ENCODE peak calls at places on chromosomes 3 and 15, in six cellular contexts. K is IMR-90, C is A549, X is upper lobe of right lung, D is upper lobe of left lung, L is H1. P is an unnamed sample.

GRCh38 chr15:42147431-42147735 is 9.1 kb downstream of the PLA2G4F start:
- DNase-seq in K (no peak), C (no peak), X (peak; percentile 53), D (no peak), L (no peak), P (no peak)

GRCh38 chr15:82536409-82537350 is 3.6 kb downstream of the RPS17 start:
- DNase-seq in K (no peak), C (no peak), X (no peak), D (no peak), L (no peak), P (no peak)

GRCh38 chr3:148211725-148212124 is 486.0 kb upstream of the AGTR1 start:
- DNase-seq in K (peak; percentile 17), C (no peak), X (no peak), D (no peak), L (no peak), P (no peak)

GRCh38 chr15:31271224-31271635 is 55.4 kb upstream of the KLF13 start:
- DNase-seq in K (no peak), C (no peak), X (no peak), D (no peak), L (no peak), P (no peak)

GRCh38 chr15:85825719-85826118 is 31.0 kb upstream of the KLHL25 start:
- DNase-seq in K (no peak), C (no peak), X (no peak), D (no peak), L (no peak), P (no peak)

GRCh38 chr15:31200735-31201151 is 99.2 kb upstream of the TRPM1 start:
- DNase-seq in K (peak; percentile 39), C (peak; percentile 66), X (peak; percentile 92), D (peak; percentile 79), L (no peak), P (peak; percentile 88)

GRCh38 chr3:66572938-66573710 is 72.3 kb upstream of the LRIG1 start:
- DNase-seq in K (no peak), C (peak; percentile 5), X (no peak), D (no peak), L (peak; percentile 70), P (no peak)

GRCh38 chr3:100825574-100825973 is 116.3 kb downstream of the TFG start:
- DNase-seq in K (no peak), C (no peak), X (no peak), D (no peak), L (no peak), P (no peak)

GRCh38 chr3:125694761-125695294 is 99.5 kb upstream of the OSBPL11 start:
- DNase-seq in K (no peak), C (no peak), X (no peak), D (no peak), L (no peak), P (no peak)

GRCh38 chr3:10284496-10284895 is 8.3 kb downstream of the GHRL start:
- DNase-seq in K (no peak), C (no peak), X (no peak), D (no peak), L (no peak), P (no peak)

GRCh38 chr3:115042351-115042750 is 104.7 kb downstream of the ZBTB20 start:
- DNase-seq in K (peak; percentile 4), C (no peak), X (no peak), D (no peak), L (no peak), P (no peak)

GRCh38 chr3:151379083-151379734 is 5.3 kb downstream of the P2RY12 start:
- DNase-seq in K (no peak), C (peak; percentile 15), X (no peak), D (no peak), L (no peak), P (no peak)

GRCh38 chr3:177191108-177191779 is 6.0 kb downstream of the TBL1XR1 start:
- DNase-seq in K (no peak), C (no peak), X (no peak), D (no peak), L (no peak), P (no peak)

GRCh38 chr3:70774641-70775040 is 462.2 kb upstream of the MDFIC2 start:
- DNase-seq in K (peak; percentile 12), C (no peak), X (no peak), D (no peak), L (no peak), P (no peak)

GRCh38 chr3:99175276-99175801 is 273.8 kb upstream of the DCBLD2 start:
- DNase-seq in K (no peak), C (no peak), X (no peak), D (no peak), L (no peak), P (no peak)

GRCh38 chr3:86695752-86696151 is 295.2 kb downstream of the VGLL3 start:
- DNase-seq in K (no peak), C (no peak), X (no peak), D (no peak), L (no peak), P (no peak)

GRCh38 chr3:112974894-112975293 is at the start of gene CD200R1:
- DNase-seq in K (no peak), C (no peak), X (no peak), D (no peak), L (no peak), P (no peak)

GRCh38 chr3:88809993-88810392 is 297.4 kb upstream of the EPHA3 start:
- DNase-seq in K (peak; percentile 35), C (no peak), X (no peak), D (no peak), L (no peak), P (no peak)

GRCh38 chr3:20564966-20565365 is 379.0 kb upstream of the SGO1 start:
- DNase-seq in K (no peak), C (no peak), X (no peak), D (no peak), L (no peak), P (no peak)

GRCh38 chr15:79919090-79919748 is 22.4 kb upstream of the MTHFS start:
- DNase-seq in K (no peak), C (no peak), X (no peak), D (no peak), L (no peak), P (no peak)

GRCh38 chr3:89851974-89852621 is 744.7 kb downstream of the EPHA3 start:
- DNase-seq in K (peak; percentile 14), C (no peak), X (no peak), D (no peak), L (peak; percentile 63), P (no peak)

GRCh38 chr15:34366271-34367043 is 539 bp downstream of the LPCAT4 start:
- DNase-seq in K (peak; percentile 36), C (peak; percentile 85), X (peak; percentile 82), D (peak; percentile 76), L (peak; percentile 78), P (peak; percentile 73)

GRCh38 chr15:85750319-85750806 is 44.4 kb downstream of the KLHL25 start:
- DNase-seq in K (peak; percentile 8), C (no peak), X (peak; percentile 72), D (peak; percentile 56), L (no peak), P (no peak)

GRCh38 chr3:138824114-138824506 is 10.6 kb downstream of the PIK3CB start:
- DNase-seq in K (no peak), C (no peak), X (no peak), D (no peak), L (no peak), P (no peak)

GRCh38 chr3:187016639-187017345 is 86.5 kb downstream of the ST6GAL1 start:
- DNase-seq in K (peak; percentile 11), C (no peak), X (no peak), D (no peak), L (no peak), P (no peak)

GRCh38 chr3:24502690-24503089 is 8.0 kb upstream of the THRB start:
- DNase-seq in K (no peak), C (no peak), X (no peak), D (no peak), L (no peak), P (no peak)

GRCh38 chr15:40064231-40064894 is 25.4 kb upstream of the SRP14 start:
- DNase-seq in K (peak; percentile 73), C (no peak), X (no peak), D (no peak), L (no peak), P (no peak)

GRCh38 chr3:48553886-48554845 is 2.4 kb downstream of the PFKFB4 start:
- DNase-seq in K (no peak), C (no peak), X (no peak), D (no peak), L (no peak), P (no peak)

GRCh38 chr3:48558446-48559134 is 2.0 kb upstream of the PFKFB4 start:
- DNase-seq in K (no peak), C (no peak), X (peak; percentile 86), D (peak; percentile 86), L (no peak), P (peak; percentile 89)

GRCh38 chr3:48556796-48557626 is at the start of gene PFKFB4:
- DNase-seq in K (peak; percentile 99), C (peak; percentile 91), X (peak; percentile 100), D (peak; percentile 100), L (peak; percentile 99), P (peak; percentile 99)

GRCh38 chr3:48555231-48555948 is 1.2 kb downstream of the PFKFB4 start:
- DNase-seq in K (no peak), C (no peak), X (no peak), D (no peak), L (no peak), P (no peak)

GRCh38 chr3:48555949-48556795 is 431 bp downstream of the PFKFB4 start:
- DNase-seq in K (no peak), C (no peak), X (no peak), D (no peak), L (no peak), P (no peak)
- TF ChIP-seq CTCF in K (no peak), C (no peak), X (no peak), D (no peak), L (no peak), P (no peak)

GRCh38 chr15:98729446-98730042 is 81.2 kb downstream of the IGF1R start:
- DNase-seq in K (no peak), C (no peak), X (no peak), D (no peak), L (no peak), P (no peak)
- H3K4me1 ChIP-seq in K (peaks cover 29% of the 10 kb centered on the region), C (peaks cover 92% of the 10 kb centered on the region), X (peaks cover 36% of the 10 kb centered on the region), D (peaks cover 48% of the 10 kb centered on the region), L (peaks cover 23% of the 10 kb centered on the region), P (peaks cover 27% of the 10 kb centered on the region)

GRCh38 chr15:20356444-20357138 is 185.0 kb downstream of the GOLGA6L6 start:
- DNase-seq in K (no peak), C (peak; percentile 80), X (peak; percentile 79), D (peak; percentile 61), L (no peak), P (peak; percentile 73)
- H3K9me3 ChIP-seq in K (peaks cover 66% of the 10 kb centered on the region), C (peaks cover 9% of the 10 kb centered on the region), X (no peaks in the 10 kb centered on the region), D (no peaks in the 10 kb centered on the region), L (peaks cover 23% of the 10 kb centered on the region), P (no peaks in the 10 kb centered on the region)

GRCh38 chr3:137222736-137223135 is 265.0 kb downstream of the IL20RB start:
- DNase-seq in K (no peak), C (no peak), X (no peak), D (no peak), L (no peak), P (no peak)

DNA sequence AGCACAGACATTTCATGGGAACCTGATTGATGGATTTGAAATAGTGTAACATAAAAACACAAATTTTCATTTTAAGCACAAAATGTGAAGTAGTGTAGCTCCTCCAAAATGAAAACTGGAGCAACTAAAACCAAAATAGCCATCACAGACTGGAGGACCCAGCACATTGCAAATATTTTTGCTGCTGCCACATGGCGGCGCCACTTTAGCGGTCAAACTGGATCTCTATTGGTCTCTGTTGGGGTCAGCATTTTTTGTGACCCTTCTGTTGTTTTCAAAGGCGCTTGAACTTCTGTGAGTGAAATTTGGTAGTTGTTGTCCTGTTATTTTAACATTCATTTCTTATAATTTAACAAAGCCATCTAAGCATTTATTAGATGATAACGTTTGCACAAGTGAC is 259.9 kb downstream of the IL20RB start:
- DNase-seq in K (no peak), C (no peak), X (no peak), D (no peak), L (peak; percentile 7), P (no peak)
- TF ChIP-seq CTCF in K (no peak), C (no peak), X (peak; percentile 9), D (no peak), L (peak; percentile 71), P (no peak)

P was measured in lower lobe of right lung.